ENCODE peak calls at places on chromosomes 11 and 22, in five cellular contexts. T is stimulated activated CD4-positive, alpha-beta T cell treated with anti-CD3 and anti-CD28 coated beads, Interleukin-2, amount 100 ng/mL, for 48 hours; E is DMS53; H is mesendoderm; L is COLO829. B is an unnamed sample.
A peak's percentile ranks its signal among the peaks of the same experiment; 100 is the strongest.

GRCh38 chr11:88414385-88414861 is 76.9 kb upstream of the CTSC start:
- DNase-seq in T (no peak), E (peak; percentile 15), H (no peak), L (no peak), B (no peak)

GRCh38 chr22:27686534-27686933 is 115.0 kb downstream of the MN1 start:
- DNase-seq in T (no peak), E (no peak), H (no peak), L (peak; percentile 93), B (no peak)

GRCh38 chr22:45948081-45948648 is 28.8 kb downstream of the WNT7B start:
- DNase-seq in T (no peak), E (no peak), H (no peak), L (no peak), B (peak; percentile 52)

GRCh38 chr11:67055812-67056211 is 835 bp upstream of the RHOD start:
- DNase-seq in T (no peak), E (peak; percentile 71), H (no peak), L (no peak), B (no peak)

GRCh38 chr22:22928666-22929380 is 41.2 kb downstream of the IGLL5 start:
- DNase-seq in T (peak; percentile 19), E (no peak), H (peak; percentile 17), L (no peak), B (peak; percentile 71)

GRCh38 chr11:66313321-66314185 is 3.3 kb downstream of the CD248 start:
- DNase-seq in T (no peak), E (no peak), H (no peak), L (no peak), B (no peak)

GRCh38 chr11:100546714-100547113 is 140.4 kb upstream of the ARHGAP42 start:
- DNase-seq in T (no peak), E (peak; percentile 77), H (peak; percentile 3), L (no peak), B (no peak)

GRCh38 chr11:10580625-10581024 is 12.2 kb upstream of the LYVE1 start:
- DNase-seq in T (no peak), E (no peak), H (no peak), L (no peak), B (no peak)

B was measured in activated B cell treated with CpG ODN at 0.5 μM for 24 hours.